ENCODE peak calls at places on chromosomes 13 and 19, in six cellular contexts. One of them, this sample, is unnamed.

GRCh38 chr13:92806215-92806614 is 420.4 kb upstream of the GPC6 start:
- ATAC-seq in T-helper 17 cell: peak; percentile 33
- ATAC-seq in upper lobe of right lung: peak; percentile 81
- ATAC-seq in PC-3: peak; percentile 35
- ATAC-seq in Panc1: no peak
- ATAC-seq in heart left ventricle: peak; percentile 50
- ATAC-seq in this sample: no peak

GRCh38 chr13:111145071-111145470 is 30.0 kb downstream of the ARHGEF7 start:
- ATAC-seq in T-helper 17 cell: no peak
- ATAC-seq in upper lobe of right lung: no peak
- ATAC-seq in PC-3: no peak
- ATAC-seq in Panc1: no peak
- ATAC-seq in heart left ventricle: no peak
- ATAC-seq in this sample: no peak

GRCh38 chr13:105952233-105952767 is 583.2 kb downstream of the EFNB2 start:
- ATAC-seq in T-helper 17 cell: no peak
- ATAC-seq in upper lobe of right lung: no peak
- ATAC-seq in PC-3: no peak
- ATAC-seq in Panc1: no peak
- ATAC-seq in heart left ventricle: no peak
- ATAC-seq in this sample: no peak

GRCh38 chr19:29429581-29429980 is 96.2 kb upstream of the VSTM2B start:
- ATAC-seq in T-helper 17 cell: no peak
- ATAC-seq in upper lobe of right lung: no peak
- ATAC-seq in PC-3: no peak
- ATAC-seq in Panc1: no peak
- ATAC-seq in heart left ventricle: no peak
- ATAC-seq in this sample: no peak

GRCh38 chr13:46529509-46529908 is 23.5 kb upstream of the LRCH1 start:
- ATAC-seq in T-helper 17 cell: no peak
- ATAC-seq in upper lobe of right lung: no peak
- ATAC-seq in PC-3: no peak
- ATAC-seq in Panc1: no peak
- ATAC-seq in heart left ventricle: no peak
- ATAC-seq in this sample: no peak

GRCh38 chr19:6286676-6287075 is 6.9 kb upstream of the MLLT1 start:
- ATAC-seq in T-helper 17 cell: no peak
- ATAC-seq in upper lobe of right lung: no peak
- ATAC-seq in PC-3: no peak
- ATAC-seq in Panc1: no peak
- ATAC-seq in heart left ventricle: no peak
- ATAC-seq in this sample: no peak

GRCh38 chr13:27696731-27697130 is 75.0 kb downstream of the POLR1D start:
- ATAC-seq in T-helper 17 cell: no peak
- ATAC-seq in upper lobe of right lung: no peak
- ATAC-seq in PC-3: no peak
- ATAC-seq in Panc1: no peak
- ATAC-seq in heart left ventricle: no peak
- ATAC-seq in this sample: no peak

GRCh38 chr13:112995395-112996091 is 26.5 kb downstream of the MCF2L start:
- ATAC-seq in T-helper 17 cell: no peak
- ATAC-seq in upper lobe of right lung: no peak
- ATAC-seq in PC-3: no peak
- ATAC-seq in Panc1: peak; percentile 54
- ATAC-seq in heart left ventricle: no peak
- ATAC-seq in this sample: no peak

GRCh38 chr19:32404939-32405430 is 585 bp upstream of the DPY19L3 start:
- ATAC-seq in T-helper 17 cell: peak; percentile 15
- ATAC-seq in upper lobe of right lung: peak; percentile 45
- ATAC-seq in PC-3: peak; percentile 12
- ATAC-seq in Panc1: peak; percentile 36
- ATAC-seq in heart left ventricle: peak; percentile 65
- ATAC-seq in this sample: peak; percentile 39

GRCh38 chr13:79647518-79647917 is 166.6 kb downstream of the NDFIP2 start:
- ATAC-seq in T-helper 17 cell: no peak
- ATAC-seq in upper lobe of right lung: no peak
- ATAC-seq in PC-3: peak; percentile 62
- ATAC-seq in Panc1: no peak
- ATAC-seq in heart left ventricle: no peak
- ATAC-seq in this sample: no peak

GRCh38 chr19:54211214-54211613 is 10.6 kb downstream of the RPS9 start:
- ATAC-seq in T-helper 17 cell: no peak
- ATAC-seq in upper lobe of right lung: no peak
- ATAC-seq in PC-3: no peak
- ATAC-seq in Panc1: no peak
- ATAC-seq in heart left ventricle: no peak
- ATAC-seq in this sample: no peak

GRCh38 chr13:76903544-76904162 is 17.4 kb upstream of the KCTD12 start:
- ATAC-seq in T-helper 17 cell: peak; percentile 89
- ATAC-seq in upper lobe of right lung: peak; percentile 99
- ATAC-seq in PC-3: peak; percentile 64
- ATAC-seq in Panc1: no peak
- ATAC-seq in heart left ventricle: peak; percentile 78
- ATAC-seq in this sample: peak; percentile 58

GRCh38 chr13:51331354-51331861 is 8.1 kb upstream of the SERPINE3 start:
- ATAC-seq in T-helper 17 cell: no peak
- ATAC-seq in upper lobe of right lung: no peak
- ATAC-seq in PC-3: no peak
- ATAC-seq in Panc1: no peak
- ATAC-seq in heart left ventricle: no peak
- ATAC-seq in this sample: no peak

GRCh38 chr13:110812111-110812868 is 98.8 kb downstream of the ING1 start:
- ATAC-seq in T-helper 17 cell: peak; percentile 37
- ATAC-seq in upper lobe of right lung: peak; percentile 32
- ATAC-seq in PC-3: no peak
- ATAC-seq in Panc1: no peak
- ATAC-seq in heart left ventricle: peak; percentile 56
- ATAC-seq in this sample: peak; percentile 40

GRCh38 chr19:3250675-3251074 is 26.2 kb downstream of the CELF5 start:
- ATAC-seq in T-helper 17 cell: peak; percentile 71
- ATAC-seq in upper lobe of right lung: peak; percentile 80
- ATAC-seq in PC-3: peak; percentile 61
- ATAC-seq in Panc1: peak; percentile 70
- ATAC-seq in heart left ventricle: peak; percentile 46
- ATAC-seq in this sample: no peak

GRCh38 chr13:40148103-40148502 is 492.6 kb downstream of the COG6 start:
- ATAC-seq in T-helper 17 cell: peak; percentile 85
- ATAC-seq in upper lobe of right lung: no peak
- ATAC-seq in PC-3: no peak
- ATAC-seq in Panc1: no peak
- ATAC-seq in heart left ventricle: no peak
- ATAC-seq in this sample: no peak

GRCh38 chr19:11421607-11422098 is 2.5 kb upstream of the RGL3 start:
- ATAC-seq in T-helper 17 cell: peak; percentile 52
- ATAC-seq in upper lobe of right lung: peak; percentile 52
- ATAC-seq in PC-3: no peak
- ATAC-seq in Panc1: no peak
- ATAC-seq in heart left ventricle: peak; percentile 59
- ATAC-seq in this sample: peak; percentile 32

GRCh38 chr19:10352764-10353671 is 13.6 kb upstream of the ICAM3 start:
- ATAC-seq in T-helper 17 cell: no peak
- ATAC-seq in upper lobe of right lung: peak; percentile 46
- ATAC-seq in PC-3: no peak
- ATAC-seq in Panc1: peak; percentile 25
- ATAC-seq in heart left ventricle: peak; percentile 86
- ATAC-seq in this sample: peak; percentile 55

GRCh38 chr19:44951179-44952159 is 3.7 kb upstream of the CLPTM1 start:
- ATAC-seq in T-helper 17 cell: no peak
- ATAC-seq in upper lobe of right lung: peak; percentile 25
- ATAC-seq in PC-3: peak; percentile 49
- ATAC-seq in Panc1: peak; percentile 49
- ATAC-seq in heart left ventricle: no peak
- ATAC-seq in this sample: no peak

GRCh38 chr13:45327253-45327954 is 13.6 kb downstream of the TPT1 start:
- ATAC-seq in T-helper 17 cell: peak; percentile 46
- ATAC-seq in upper lobe of right lung: no peak
- ATAC-seq in PC-3: no peak
- ATAC-seq in Panc1: no peak
- ATAC-seq in heart left ventricle: no peak
- ATAC-seq in this sample: no peak

GRCh38 chr13:79385694-79386093 is 20.4 kb downstream of the RBM26 start:
- ATAC-seq in T-helper 17 cell: peak; percentile 63
- ATAC-seq in upper lobe of right lung: peak; percentile 57
- ATAC-seq in PC-3: no peak
- ATAC-seq in Panc1: no peak
- ATAC-seq in heart left ventricle: peak; percentile 56
- ATAC-seq in this sample: no peak

GRCh38 chr19:5128251-5128931 is 159.5 kb downstream of the KDM4B start:
- ATAC-seq in T-helper 17 cell: no peak
- ATAC-seq in upper lobe of right lung: peak; percentile 70
- ATAC-seq in PC-3: no peak
- ATAC-seq in Panc1: no peak
- ATAC-seq in heart left ventricle: peak; percentile 87
- ATAC-seq in this sample: peak; percentile 86

GRCh38 chr19:41501854-41502253 is 58.9 kb downstream of the ERICH4 start:
- ATAC-seq in T-helper 17 cell: no peak
- ATAC-seq in upper lobe of right lung: no peak
- ATAC-seq in PC-3: no peak
- ATAC-seq in Panc1: peak; percentile 56
- ATAC-seq in heart left ventricle: no peak
- ATAC-seq in this sample: no peak

GRCh38 chr13:85659493-85659892 is 139.7 kb downstream of the SLITRK6 start:
- ATAC-seq in T-helper 17 cell: no peak
- ATAC-seq in upper lobe of right lung: no peak
- ATAC-seq in PC-3: peak; percentile 22
- ATAC-seq in Panc1: no peak
- ATAC-seq in heart left ventricle: no peak
- ATAC-seq in this sample: no peak

DNA sequence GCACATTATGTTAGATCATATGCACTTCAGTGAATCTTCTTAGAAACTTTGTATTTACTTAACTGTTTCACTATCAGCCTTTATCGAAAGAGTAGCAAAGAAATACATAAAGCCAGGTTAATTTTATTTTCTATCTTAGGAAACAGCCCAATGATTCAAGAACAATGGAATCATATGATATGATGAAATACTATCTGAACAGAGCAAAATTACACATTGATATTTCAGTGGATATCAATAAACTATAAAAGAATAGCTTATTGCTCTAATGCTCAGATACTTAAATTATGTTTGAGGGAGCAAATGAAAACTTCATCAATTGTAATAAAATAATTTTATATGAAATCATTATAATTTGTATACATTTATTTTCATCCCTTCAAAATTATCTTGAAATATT is 1100.5 kb upstream of the MIR17HG start:
- ATAC-seq in T-helper 17 cell: no peak
- ATAC-seq in upper lobe of right lung: no peak
- ATAC-seq in PC-3: no peak
- ATAC-seq in Panc1: no peak
- ATAC-seq in heart left ventricle: no peak
- ATAC-seq in this sample: no peak
- H3K9me3 ChIP-seq in T-helper 17 cell: peaks cover 3% of the 10 kb centered on the region
- H3K9me3 ChIP-seq in upper lobe of right lung: no peaks in the 10 kb centered on the region
- H3K9me3 ChIP-seq in PC-3: no peaks in the 10 kb centered on the region
- H3K9me3 ChIP-seq in Panc1: no peaks in the 10 kb centered on the region
- H3K9me3 ChIP-seq in heart left ventricle: no peaks in the 10 kb centered on the region
- H3K9me3 ChIP-seq in this sample: no peaks in the 10 kb centered on the region

GRCh38 chr19:15048128-15048527 is 1.2 kb upstream of the CASP14 start:
- ATAC-seq in T-helper 17 cell: no peak
- ATAC-seq in upper lobe of right lung: no peak
- ATAC-seq in PC-3: no peak
- ATAC-seq in Panc1: no peak
- ATAC-seq in heart left ventricle: no peak
- ATAC-seq in this sample: no peak
- H3K9me3 ChIP-seq in T-helper 17 cell: no peaks in the 10 kb centered on the region
- H3K9me3 ChIP-seq in upper lobe of right lung: no peaks in the 10 kb centered on the region
- H3K9me3 ChIP-seq in PC-3: no peaks in the 10 kb centered on the region
- H3K9me3 ChIP-seq in Panc1: no peaks in the 10 kb centered on the region
- H3K9me3 ChIP-seq in heart left ventricle: no peaks in the 10 kb centered on the region
- H3K9me3 ChIP-seq in this sample: no peaks in the 10 kb centered on the region

GRCh38 chr19:55692681-55693081 is 17.7 kb downstream of the EPN1 start:
- ATAC-seq in T-helper 17 cell: no peak
- ATAC-seq in upper lobe of right lung: no peak
- ATAC-seq in PC-3: no peak
- ATAC-seq in Panc1: no peak
- ATAC-seq in heart left ventricle: no peak
- ATAC-seq in this sample: no peak

GRCh38 chr19:55694656-55695491 is 19.8 kb downstream of the EPN1 start:
- ATAC-seq in T-helper 17 cell: no peak
- ATAC-seq in upper lobe of right lung: no peak
- ATAC-seq in PC-3: no peak
- ATAC-seq in Panc1: peak; percentile 5
- ATAC-seq in heart left ventricle: no peak
- ATAC-seq in this sample: no peak

GRCh38 chr19:55695511-55696290 is 20.7 kb downstream of the EPN1 start:
- ATAC-seq in T-helper 17 cell: no peak
- ATAC-seq in upper lobe of right lung: no peak
- ATAC-seq in PC-3: no peak
- ATAC-seq in Panc1: no peak
- ATAC-seq in heart left ventricle: no peak
- ATAC-seq in this sample: no peak

GRCh38 chr19:55693336-55693974 is 18.4 kb downstream of the EPN1 start:
- ATAC-seq in T-helper 17 cell: no peak
- ATAC-seq in upper lobe of right lung: no peak
- ATAC-seq in PC-3: no peak
- ATAC-seq in Panc1: no peak
- ATAC-seq in heart left ventricle: no peak
- ATAC-seq in this sample: no peak

GRCh38 chr19:55694241-55694655 is 19.2 kb downstream of the EPN1 start:
- ATAC-seq in T-helper 17 cell: no peak
- ATAC-seq in upper lobe of right lung: no peak
- ATAC-seq in PC-3: no peak
- ATAC-seq in Panc1: peak; percentile 5
- ATAC-seq in heart left ventricle: no peak
- ATAC-seq in this sample: no peak
- H3K9me3 ChIP-seq in T-helper 17 cell: no peaks in the 10 kb centered on the region
- H3K9me3 ChIP-seq in upper lobe of right lung: no peaks in the 10 kb centered on the region
- H3K9me3 ChIP-seq in PC-3: no peaks in the 10 kb centered on the region
- H3K9me3 ChIP-seq in Panc1: no peaks in the 10 kb centered on the region
- H3K9me3 ChIP-seq in heart left ventricle: no peaks in the 10 kb centered on the region
- H3K9me3 ChIP-seq in this sample: no peaks in the 10 kb centered on the region

GRCh38 chr19:57829316-57829715 is 783 bp upstream of the ZNF587B start:
- ATAC-seq in T-helper 17 cell: no peak
- ATAC-seq in upper lobe of right lung: no peak
- ATAC-seq in PC-3: no peak
- ATAC-seq in Panc1: no peak
- ATAC-seq in heart left ventricle: no peak
- ATAC-seq in this sample: no peak
- H3K9me3 ChIP-seq in T-helper 17 cell: no peaks in the 10 kb centered on the region
- H3K9me3 ChIP-seq in upper lobe of right lung: no peaks in the 10 kb centered on the region
- H3K9me3 ChIP-seq in PC-3: no peaks in the 10 kb centered on the region
- H3K9me3 ChIP-seq in Panc1: no peaks in the 10 kb centered on the region
- H3K9me3 ChIP-seq in heart left ventricle: no peaks in the 10 kb centered on the region
- H3K9me3 ChIP-seq in this sample: no peaks in the 10 kb centered on the region

DNA sequence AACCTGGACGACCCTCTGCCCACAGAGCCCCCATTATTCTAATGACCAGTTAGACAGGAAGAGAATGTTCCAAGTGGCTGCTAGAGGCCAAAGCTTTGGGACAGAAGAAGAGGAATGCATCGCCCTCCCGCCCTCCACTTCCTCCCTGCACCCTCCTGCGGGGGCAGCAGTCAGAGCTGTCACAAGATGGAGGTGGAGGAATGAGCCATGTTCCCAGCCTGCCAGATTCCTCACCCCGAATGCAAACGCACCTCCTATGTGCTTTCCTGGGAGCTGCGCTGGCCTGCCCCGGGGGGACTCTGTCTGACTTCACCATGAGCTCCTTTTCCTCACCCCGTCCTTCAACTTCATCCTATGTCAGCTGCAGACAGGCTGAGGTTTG is 1.7 kb downstream of the YJEFN3 start:
- ATAC-seq in T-helper 17 cell: no peak
- ATAC-seq in upper lobe of right lung: no peak
- ATAC-seq in PC-3: no peak
- ATAC-seq in Panc1: no peak
- ATAC-seq in heart left ventricle: no peak
- ATAC-seq in this sample: no peak
- H3K9me3 ChIP-seq in T-helper 17 cell: no peaks in the 10 kb centered on the region
- H3K9me3 ChIP-seq in upper lobe of right lung: no peaks in the 10 kb centered on the region
- H3K9me3 ChIP-seq in PC-3: no peaks in the 10 kb centered on the region
- H3K9me3 ChIP-seq in Panc1: no peaks in the 10 kb centered on the region
- H3K9me3 ChIP-seq in heart left ventricle: no peaks in the 10 kb centered on the region
- H3K9me3 ChIP-seq in this sample: no peaks in the 10 kb centered on the region